ENCODE peak calls at places on chromosomes 2 and 18, in six cellular contexts. Y, S, C, D, B and T are unnamed samples. For H4K20me1, the result is how much of the 10 kb centered on the place peaks cover.

GRCh38 chr2:96916156-96917007 is 46.5 kb upstream of the SEMA4C start:
- DNase-seq in S (no peak), D (no peak), B (no peak), Y (no peak), C (no peak), T (no peak)

GRCh38 chr2:189631849-189632248 is 29.4 kb upstream of the ASNSD1 start:
- DNase-seq in Y (no peak), C (no peak), B (no peak), D (no peak), S (no peak), T (no peak)

GRCh38 chr18:38038242-38038641 is 472.6 kb upstream of the CELF4 start:
- DNase-seq in S (no peak), B (no peak), D (no peak), Y (no peak), C (no peak), T (no peak)

GRCh38 chr2:189210250-189211075 is 30.9 kb upstream of the COL5A2 start:
- DNase-seq in S (peak), Y (no peak), B (no peak), C (peak), D (no peak), T (peak)

GRCh38 chr2:110886806-110887573 is 154.6 kb downstream of the ACOXL start:
- DNase-seq in B (no peak), S (no peak), Y (no peak), C (no peak), D (no peak), T (no peak)

GRCh38 chr2:189933911-189934399 is 128.6 kb downstream of the MSTN start:
- DNase-seq in C (no peak), D (no peak), Y (no peak), B (no peak), S (peak), T (no peak)

GRCh38 chr2:131047275-131047652 is 46.0 kb downstream of the FAM168B start:
- DNase-seq in C (no peak), D (no peak), B (no peak), S (no peak), Y (no peak), T (no peak)

GRCh38 chr2:58101500-58101899 is 54.9 kb downstream of the VRK2 start:
- DNase-seq in C (no peak), D (no peak), Y (no peak), B (no peak), S (peak), T (no peak)

GRCh38 chr18:77127769-77128671 is 4.6 kb downstream of the MBP start:
- DNase-seq in S (peak), C (no peak), D (no peak), Y (peak), B (no peak), T (no peak)

GRCh38 chr2:160477032-160477431 is 16.6 kb downstream of the RBMS1 start:
- DNase-seq in S (no peak), Y (no peak), C (no peak), B (no peak), D (no peak), T (no peak)

GRCh38 chr2:225040862-225041209 is 1.4 kb downstream of the DOCK10 start:
- DNase-seq in S (peak), Y (no peak), B (no peak), C (no peak), D (no peak), T (no peak)

GRCh38 chr2:235552671-235553070 is 58.8 kb downstream of the AGAP1 start:
- DNase-seq in C (no peak), S (no peak), B (no peak), D (no peak), Y (no peak), T (no peak)
- H4K20me1 ChIP-seq in C (half or more), S (half or more), B (under half), D (under half), Y (under half), T (under half)

GRCh38 chr2:16464641-16465040 is 201.0 kb downstream of the CYRIA start:
- DNase-seq in Y (no peak), S (no peak), D (no peak), B (no peak), C (no peak), T (no peak)
- TF ChIP-seq CEBPB in Y (no peak), S (no peak), D (no peak), B (no peak), C (no peak), T (no peak)

DNA sequence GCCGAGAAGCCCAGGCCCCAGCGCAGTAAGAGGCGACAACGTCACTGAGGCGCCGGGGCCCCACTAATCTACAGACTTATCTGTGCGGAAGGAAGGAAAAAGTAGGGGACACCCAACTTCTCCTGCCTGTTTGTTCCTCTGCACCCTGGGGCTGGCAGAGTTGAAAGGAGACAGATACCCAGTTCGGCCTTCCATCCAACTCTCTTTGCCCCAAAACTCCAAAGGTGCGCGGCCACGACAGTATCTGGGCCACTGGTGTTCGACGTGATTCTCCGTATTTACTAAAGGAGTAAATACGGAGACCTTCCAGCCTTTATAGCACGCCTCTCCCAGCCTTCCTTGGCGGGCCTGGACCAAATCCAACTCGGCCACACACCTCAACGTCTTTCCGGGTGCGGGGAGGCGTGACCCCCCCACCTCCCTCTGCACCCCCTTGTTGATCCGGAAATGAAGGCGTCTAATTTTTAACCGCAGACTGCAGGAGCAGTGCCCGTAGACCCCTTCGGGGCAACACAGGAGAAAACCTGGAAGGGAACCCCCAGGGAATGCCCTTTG is 1.6 kb downstream of the SMAD7 start:
- DNase-seq in S (no peak), D (no peak), C (no peak), B (no peak), Y (no peak), T (no peak)
- H4K20me1 ChIP-seq in S (half or more), D (under half), C (under half), B (under half), Y (under half), T (under half)

GRCh38 chr2:186017278-186017677 is 278.7 kb downstream of the FSIP2 start:
- DNase-seq in S (no peak), C (no peak), Y (no peak), B (no peak), D (no peak), T (no peak)
- TF ChIP-seq CEBPB in S (no peak), C (no peak), Y (no peak), B (no peak), D (no peak), T (no peak)

DNA sequence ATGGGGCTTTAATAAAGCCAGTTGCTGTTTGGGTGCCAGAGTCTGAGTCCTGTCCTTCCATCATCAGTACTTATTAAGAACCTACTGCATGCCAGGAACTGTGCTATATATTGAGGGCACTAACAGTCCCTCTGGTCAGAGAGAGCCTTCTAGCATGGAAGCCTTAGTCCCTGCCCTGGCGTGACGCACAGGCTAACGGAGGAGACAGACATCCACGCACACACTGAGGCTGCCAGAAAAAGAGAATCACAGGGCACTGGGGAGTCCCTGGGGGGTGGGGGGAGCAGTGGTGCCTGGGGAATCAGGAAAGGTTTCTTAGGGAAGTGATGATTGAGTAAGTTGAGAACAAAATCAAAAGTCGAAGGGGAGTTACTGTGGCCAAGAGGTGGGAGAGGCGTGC is 31.5 kb downstream of the CTIF start:
- DNase-seq in B (no peak), Y (no peak), C (no peak), D (no peak), S (no peak), T (no peak)
- H4K20me1 ChIP-seq in B (under half), Y (under half), C (under half), D (under half), S (half or more), T (under half)

GRCh38 chr2:146820672-146821071 is 1024.2 kb upstream of the ACVR2A start:
- DNase-seq in B (no peak), S (peak), C (no peak), D (no peak), Y (no peak), T (no peak)
- TF ChIP-seq CEBPB in B (no peak), S (no peak), C (no peak), D (no peak), Y (no peak), T (no peak)